ENCODE peak calls at places on chromosomes 13 and 19, in ten cellular contexts. L, K, M, G, T, R, O, I, C and Q are unnamed samples.

GRCh38 chr13:72586519-72586918 is 140.9 kb downstream of the MZT1 start:
- DNase-seq in M (no peak), K (no peak), I (no peak), T (no peak), O (no peak), G (no peak), C (no peak), L (peak; percentile 53), R (no peak), Q (no peak)

GRCh38 chr19:4305659-4306058 is 1.3 kb downstream of the FSD1 start:
- DNase-seq in C (no peak), L (no peak), R (no peak), T (no peak), G (no peak), I (no peak), M (no peak), O (no peak), K (no peak), Q (no peak)

GRCh38 chr13:61316647-61317046 is 99.0 kb downstream of the PCDH20 start:
- DNase-seq in M (peak; percentile 53), G (no peak), R (no peak), O (peak; percentile 13), T (no peak), C (no peak), I (no peak), L (no peak), K (peak; percentile 24), Q (no peak)

GRCh38 chr13:67619346-67619745 is 389.2 kb upstream of the PCDH9 start:
- DNase-seq in O (no peak), C (no peak), T (peak; percentile 59), G (no peak), R (no peak), L (peak; percentile 78), M (no peak), K (no peak), I (no peak), Q (no peak)

GRCh38 chr13:21638319-21639282 is 32.3 kb upstream of the FGF9 start:
- DNase-seq in I (peak; percentile 35), O (no peak), T (peak; percentile 4), C (no peak), L (no peak), G (peak; percentile 40), M (no peak), R (peak; percentile 14), K (peak; percentile 49), Q (peak; percentile 68)

GRCh38 chr19:50413096-50413495 is 5.6 kb upstream of the SPIB start:
- DNase-seq in C (no peak), G (no peak), M (no peak), I (no peak), R (no peak), L (no peak), K (no peak), O (no peak), T (no peak), Q (no peak)

GRCh38 chr19:39372047-39372802 is 18.7 kb downstream of the PAF1 start:
- DNase-seq in T (peak; percentile 93), M (no peak), I (no peak), K (no peak), O (no peak), G (no peak), R (no peak), L (peak; percentile 95), C (no peak), Q (no peak)

GRCh38 chr13:24627864-24628418 is 52.3 kb upstream of the ATP12A start:
- DNase-seq in I (no peak), K (no peak), C (no peak), O (no peak), G (no peak), L (no peak), M (no peak), T (no peak), R (no peak), Q (peak; percentile 46)

GRCh38 chr19:2732883-2733282 is 6.9 kb downstream of the SLC39A3 start:
- DNase-seq in O (no peak), C (no peak), T (no peak), K (no peak), M (no peak), L (no peak), G (no peak), R (no peak), I (no peak), Q (no peak)

GRCh38 chr19:2733930-2734588 is 5.8 kb downstream of the SLC39A3 start:
- DNase-seq in I (no peak), T (no peak), C (no peak), L (no peak), R (no peak), M (no peak), O (no peak), G (no peak), K (no peak), Q (no peak)

GRCh38 chr19:2735374-2735773 is 4.4 kb downstream of the SLC39A3 start:
- DNase-seq in G (no peak), L (no peak), I (no peak), T (no peak), K (no peak), C (no peak), O (no peak), R (no peak), M (no peak), Q (no peak)

GRCh38 chr19:2736550-2737190 is 3.1 kb downstream of the SLC39A3 start:
- DNase-seq in G (no peak), T (no peak), C (no peak), I (no peak), K (no peak), M (no peak), R (no peak), O (no peak), L (no peak), Q (no peak)

DNA sequence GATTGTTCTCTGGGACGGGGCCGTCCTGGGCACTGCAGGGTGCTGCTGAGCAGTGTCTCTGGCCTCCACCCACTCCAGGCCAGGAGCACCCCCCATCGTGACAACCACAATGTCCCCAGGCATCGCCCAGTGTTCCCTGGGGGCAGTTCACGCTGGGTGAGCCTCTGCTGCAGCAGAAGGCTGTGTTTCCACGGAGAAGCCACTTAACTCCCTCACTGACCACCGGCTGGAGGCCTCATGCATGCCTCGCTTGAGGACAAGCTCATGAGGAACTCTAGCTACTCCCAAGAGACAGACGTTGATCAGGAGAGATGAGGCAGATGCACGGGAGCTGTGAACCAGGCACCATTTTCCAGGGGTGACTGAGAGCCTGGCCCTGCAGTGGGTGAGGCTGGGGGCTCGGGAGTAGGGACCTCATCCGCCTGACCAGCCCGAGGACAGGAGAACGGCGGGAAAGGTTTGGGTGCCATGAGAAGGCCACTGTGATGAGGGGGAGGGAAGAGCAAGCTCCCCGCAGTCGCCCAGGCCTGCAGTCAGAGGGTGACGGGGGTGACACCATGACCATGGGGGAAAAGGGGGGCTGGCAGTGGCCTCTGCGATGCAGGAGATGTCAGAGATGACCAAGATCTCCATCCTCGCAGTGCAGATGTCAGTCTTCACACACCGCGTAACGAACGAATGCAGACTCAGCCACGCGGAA is 5.1 kb downstream of the SLC39A3 start:
- DNase-seq in C (no peak), T (no peak), O (no peak), I (no peak), R (no peak), G (no peak), M (no peak), L (no peak), K (no peak), Q (no peak)
- H3K4me2 ChIP-seq in C (no peak overlapping the region), T (no peak overlapping the region), O (no peak overlapping the region), I (no peak overlapping the region), R (no peak overlapping the region), G (no peak overlapping the region), M (no peak overlapping the region), L (no peak overlapping the region), K (no peak overlapping the region), Q (no peak overlapping the region)

GRCh38 chr13:99312493-99312883 is 5.3 kb upstream of the GPR183 start:
- DNase-seq in L (peak; percentile 94), M (no peak), K (no peak), I (no peak), C (no peak), R (no peak), T (peak; percentile 39), G (no peak), O (no peak), Q (no peak)

GRCh38 chr13:99314640-99315176 is 7.5 kb upstream of the GPR183 start:
- DNase-seq in O (no peak), T (peak; percentile 28), K (no peak), G (no peak), L (peak; percentile 75), M (no peak), I (no peak), C (no peak), R (no peak), Q (no peak)

GRCh38 chr13:99313473-99313872 is 6.3 kb upstream of the GPR183 start:
- DNase-seq in O (no peak), M (peak; percentile 65), G (no peak), K (peak; percentile 45), C (no peak), T (no peak), I (peak; percentile 45), L (no peak), R (no peak), Q (no peak)

GRCh38 chr13:99315186-99315585 is 8.0 kb upstream of the GPR183 start:
- DNase-seq in C (no peak), T (no peak), L (no peak), I (no peak), M (no peak), O (no peak), G (no peak), K (no peak), R (no peak), Q (no peak)

GRCh38 chr13:99313941-99314340 is 6.7 kb upstream of the GPR183 start:
- DNase-seq in R (no peak), K (no peak), C (no peak), I (no peak), M (no peak), O (no peak), L (no peak), G (no peak), T (no peak), Q (no peak)
- H3K4me2 ChIP-seq in R (no peak overlapping the region), K (no peak overlapping the region), C (no peak overlapping the region), I (no peak overlapping the region), M (peak overlapping the region; percentile 22), O (no peak overlapping the region), L (no peak overlapping the region), G (no peak overlapping the region), T (no peak overlapping the region), Q (no peak overlapping the region)

GRCh38 chr13:52118095-52118494 is 10.8 kb downstream of the NEK5 start:
- DNase-seq in I (no peak), C (no peak), T (no peak), L (no peak), K (no peak), M (no peak), O (no peak), R (no peak), G (no peak), Q (no peak)

GRCh38 chr13:52112606-52113005 is 16.3 kb downstream of the NEK5 start:
- DNase-seq in I (no peak), T (no peak), L (no peak), O (no peak), C (no peak), R (no peak), M (no peak), G (no peak), K (no peak), Q (no peak)

GRCh38 chr13:52118595-52118994 is 10.3 kb downstream of the NEK5 start:
- DNase-seq in C (no peak), L (no peak), K (no peak), M (peak; percentile 8), O (no peak), T (no peak), G (no peak), R (no peak), I (no peak), Q (no peak)
- H3K4me2 ChIP-seq in C (no peak overlapping the region), L (no peak overlapping the region), K (no peak overlapping the region), M (no peak overlapping the region), O (no peak overlapping the region), T (no peak overlapping the region), G (no peak overlapping the region), R (no peak overlapping the region), I (no peak overlapping the region), Q (no peak overlapping the region)

GRCh38 chr19:5971714-5972354 is 6.1 kb downstream of the RANBP3 start:
- DNase-seq in L (no peak), I (no peak), C (no peak), M (no peak), R (no peak), K (no peak), G (no peak), O (no peak), T (no peak), Q (no peak)

GRCh38 chr19:5974721-5975387 is 3.1 kb downstream of the RANBP3 start:
- DNase-seq in G (peak; percentile 69), R (no peak), M (no peak), O (no peak), L (no peak), C (peak; percentile 93), I (no peak), K (no peak), T (peak; percentile 35), Q (no peak)

GRCh38 chr19:5972355-5972731 is 5.6 kb downstream of the RANBP3 start:
- DNase-seq in M (no peak), I (no peak), G (no peak), R (no peak), C (no peak), K (no peak), T (no peak), O (no peak), L (no peak), Q (no peak)

GRCh38 chr19:5973867-5974635 is 3.9 kb downstream of the RANBP3 start:
- DNase-seq in G (no peak), L (no peak), R (no peak), O (no peak), M (no peak), T (no peak), I (no peak), K (no peak), C (no peak), Q (no peak)

GRCh38 chr19:5973376-5973775 is 4.6 kb downstream of the RANBP3 start:
- DNase-seq in T (no peak), G (no peak), R (no peak), M (no peak), I (no peak), C (no peak), L (no peak), K (no peak), O (no peak), Q (no peak)
- H3K4me2 ChIP-seq in T (no peak overlapping the region), G (no peak overlapping the region), R (no peak overlapping the region), M (no peak overlapping the region), I (no peak overlapping the region), C (no peak overlapping the region), L (no peak overlapping the region), K (no peak overlapping the region), O (no peak overlapping the region), Q (no peak overlapping the region)